ENCODE peak calls at places on chromosomes 6 and 20, in four cellular contexts. N is HepG2, O is upper lobe of left lung, I is K562. Y is an unnamed sample.

GRCh38 chr6:117441824-117442264 is 16.1 kb upstream of the ROS1 start:
- ATAC-seq in N (peak), O (peak), I (no peak), Y (no peak)

GRCh38 chr6:692356-692851 is 535 bp downstream of the EXOC2 start:
- ATAC-seq in N (peak), O (peak), I (peak), Y (peak)

GRCh38 chr6:100880149-100880900 is 804 bp downstream of the ASCC3 start:
- ATAC-seq in N (no peak), O (no peak), I (no peak), Y (no peak)

GRCh38 chr6:63897952-63898351 is 262.4 kb downstream of the PHF3 start:
- ATAC-seq in N (no peak), O (no peak), I (no peak), Y (no peak)

GRCh38 chr6:5626727-5627426 is 365.6 kb downstream of the FARS2 start:
- ATAC-seq in N (no peak), O (no peak), I (no peak), Y (no peak)

GRCh38 chr6:2938632-2939083 is 32.7 kb downstream of the SERPINB6 start:
- ATAC-seq in N (peak), O (no peak), I (no peak), Y (no peak)

GRCh38 chr6:24796616-24797290 is 2.0 kb downstream of the ARMH2 start:
- ATAC-seq in N (no peak), O (no peak), I (no peak), Y (no peak)

GRCh38 chr20:23963941-23964340 is 24.6 kb downstream of the GGTLC1 start:
- ATAC-seq in N (no peak), O (no peak), I (no peak), Y (no peak)

GRCh38 chr20:43983359-43983758 is 68.7 kb downstream of the TOX2 start:
- ATAC-seq in N (peak), O (no peak), I (peak), Y (no peak)

GRCh38 chr6:122798099-122798641 is 9.1 kb downstream of the SMPDL3A start:
- ATAC-seq in N (peak), O (peak), I (no peak), Y (no peak)

GRCh38 chr20:18567739-18568091 is 483 bp downstream of the SMIM26 start:
- ATAC-seq in N (peak), O (peak), I (peak), Y (peak)

GRCh38 chr20:17423782-17424181 is 107.4 kb downstream of the BFSP1 start:
- ATAC-seq in N (no peak), O (no peak), I (no peak), Y (no peak)

GRCh38 chr20:3727333-3728035 is 5.0 kb upstream of the HSPA12B start:
- ATAC-seq in N (no peak), O (no peak), I (no peak), Y (peak)

GRCh38 chr6:1135726-1136414 is 176.0 kb upstream of the FOXQ1 start:
- ATAC-seq in N (no peak), O (no peak), I (no peak), Y (peak)

GRCh38 chr6:134983823-134984222 is 33.9 kb upstream of the ALDH8A1 start:
- ATAC-seq in N (no peak), O (no peak), I (no peak), Y (no peak)

GRCh38 chr6:153059311-153059710 is 56.8 kb upstream of the MTRF1L start:
- ATAC-seq in N (no peak), O (no peak), I (no peak), Y (no peak)

GRCh38 chr6:170074907-170075306 is 216.0 kb downstream of the DLL1 start:
- ATAC-seq in N (no peak), O (no peak), I (no peak), Y (no peak)

GRCh38 chr20:1154224-1154623 is 30.6 kb downstream of the TMEM74B start:
- ATAC-seq in N (no peak), O (no peak), I (no peak), Y (no peak)

GRCh38 chr6:136886110-136886509 is 36.0 kb upstream of the SLC35D3 start:
- ATAC-seq in N (no peak), O (no peak), I (peak), Y (no peak)

GRCh38 chr6:94562846-94563245 is 1014.5 kb upstream of the MANEA start:
- ATAC-seq in N (no peak), O (no peak), I (no peak), Y (no peak)

GRCh38 chr6:108945686-108946158 is 97.5 kb downstream of the ARMC2 start:
- ATAC-seq in N (peak), O (peak), I (no peak), Y (peak)

GRCh38 chr20:22223251-22223650 is 361.1 kb downstream of the FOXA2 start:
- ATAC-seq in N (no peak), O (no peak), I (no peak), Y (no peak)

GRCh38 chr20:6184086-6184485 is 61.3 kb upstream of the FERMT1 start:
- ATAC-seq in N (peak), O (no peak), I (no peak), Y (no peak)

GRCh38 chr6:136137008-136137689 is 113.0 kb downstream of the MTFR2 start:
- ATAC-seq in N (peak), O (peak), I (no peak), Y (no peak)

GRCh38 chr20:20869161-20869560 is 156.7 kb upstream of the RALGAPA2 start:
- ATAC-seq in N (no peak), O (no peak), I (no peak), Y (no peak)

GRCh38 chr6:128518531-128519131 is 1.8 kb downstream of the PTPRK start:
- ATAC-seq in N (peak), O (no peak), I (no peak), Y (no peak)

GRCh38 chr20:4153661-4154238 is 138.4 kb upstream of the RNF24 start:
- ATAC-seq in N (no peak), O (no peak), I (no peak), Y (no peak)

GRCh38 chr20:57243480-57244220 is 22.8 kb downstream of the BMP7 start:
- ATAC-seq in N (peak), O (no peak), I (peak), Y (no peak)

GRCh38 chr20:142290-142689 is at the start of gene DEFB126:
- ATAC-seq in N (no peak), O (no peak), I (no peak), Y (no peak)

GRCh38 chr6:26044140-26045045 is 42.8 kb upstream of the HFE start:
- ATAC-seq in N (peak), O (peak), I (no peak), Y (peak)

GRCh38 chr6:107550241-107550840 is 60.4 kb downstream of the SOBP start:
- ATAC-seq in N (no peak), O (no peak), I (no peak), Y (no peak)

GRCh38 chr20:52749020-52749419 is 223.1 kb upstream of the TSHZ2 start:
- ATAC-seq in N (no peak), O (no peak), I (no peak), Y (peak)

GRCh38 chr6:144321839-144322591 is 36.9 kb downstream of the UTRN start:
- ATAC-seq in N (peak), O (no peak), I (no peak), Y (no peak)

GRCh38 chr6:41373919-41374617 is 38.7 kb downstream of the NCR2 start:
- ATAC-seq in N (no peak), O (no peak), I (no peak), Y (no peak)

GRCh38 chr6:33958208-33958862 is 154.5 kb upstream of the MLN start:
- ATAC-seq in N (peak), O (no peak), I (peak), Y (no peak)

GRCh38 chr6:85252552-85252951 is 197.3 kb upstream of the NT5E start:
- ATAC-seq in N (no peak), O (no peak), I (no peak), Y (no peak)

GRCh38 chr20:19549896-19550295 is 208.2 kb upstream of the RIN2 start:
- ATAC-seq in N (no peak), O (no peak), I (no peak), Y (no peak)

GRCh38 chr6:39088331-39088730 is 26.7 kb downstream of the SAYSD1 start:
- ATAC-seq in N (peak), O (no peak), I (peak), Y (peak)

DNA sequence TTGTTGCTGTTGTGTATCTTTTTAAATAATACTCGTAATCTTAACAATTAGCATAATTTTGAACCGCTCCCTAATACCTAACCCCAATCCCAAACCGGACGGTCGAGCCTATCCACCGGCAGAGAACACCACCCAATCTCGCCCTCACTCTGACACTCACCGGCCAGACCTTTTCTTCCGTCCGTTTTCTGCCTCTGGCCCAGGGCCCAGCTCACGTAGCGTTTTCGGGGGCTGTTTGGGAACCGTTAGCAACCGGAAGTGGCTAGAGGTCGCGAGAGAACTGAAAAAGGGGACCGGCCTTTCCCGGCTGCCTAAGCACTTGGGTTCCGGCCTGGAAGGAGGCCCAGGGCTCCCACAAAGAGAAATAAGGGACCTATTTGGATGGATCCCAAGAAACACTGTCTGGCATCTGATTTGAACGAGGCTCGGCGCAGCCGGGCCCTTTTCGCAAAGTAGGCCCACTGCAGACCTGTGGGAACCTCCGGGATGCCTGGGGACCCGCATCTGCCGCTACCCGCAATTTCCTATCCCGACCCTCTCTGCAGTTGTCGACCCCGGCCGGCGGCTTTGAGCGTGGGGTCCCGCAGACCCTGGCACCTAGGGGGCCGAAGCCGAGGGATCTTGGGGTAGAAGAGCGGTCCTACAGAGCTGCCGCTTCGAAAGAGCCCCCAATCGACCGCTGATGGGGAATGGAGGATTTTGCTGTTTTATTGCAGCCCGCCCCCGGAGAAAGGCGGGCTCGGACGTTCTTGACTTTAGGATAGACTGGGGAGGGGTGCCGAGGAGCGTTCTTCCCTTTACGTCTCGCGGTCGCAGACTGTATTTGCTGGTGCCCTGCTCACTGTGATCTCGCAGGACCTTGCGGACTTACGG is 4.9 kb upstream of the ZKSCAN8 start:
- ATAC-seq in N (peak), O (peak), I (peak), Y (peak)
- TF ChIP-seq POLR2A in N (peak), O (no peak), I (peak), Y (no peak)

GRCh38 chr20:47971321-47971781 is 186.1 kb upstream of the SULF2 start:
- ATAC-seq in N (no peak), O (no peak), I (no peak), Y (no peak)
- H3K4me3 ChIP-seq in N (no peak), O (no peak), I (no peak), Y (no peak)

GRCh38 chr6:52419809-52420667 is at the start of gene EFHC1:
- ATAC-seq in N (peak), O (peak), I (peak), Y (peak)
- TF ChIP-seq POLR2A in N (peak), O (no peak), I (peak), Y (peak)

GRCh38 chr20:54209216-54209813 is 1.4 kb downstream of the PFDN4 start:
- ATAC-seq in N (no peak), O (no peak), I (no peak), Y (no peak)
- H3K4me3 ChIP-seq in N (peak), O (peak), I (peak), Y (peak)

GRCh38 chr6:139133272-139133671 is 1.6 kb upstream of the HECA start:
- ATAC-seq in N (no peak), O (no peak), I (no peak), Y (no peak)

GRCh38 chr6:139137716-139138115 is 2.8 kb downstream of the HECA start:
- ATAC-seq in N (no peak), O (no peak), I (no peak), Y (no peak)

GRCh38 chr6:139134817-139135577 is at the start of gene HECA:
- ATAC-seq in N (peak), O (peak), I (peak), Y (peak)

GRCh38 chr6:139133733-139134360 is 1.0 kb upstream of the HECA start:
- ATAC-seq in N (peak), O (no peak), I (no peak), Y (no peak)

GRCh38 chr6:139135578-139136545 is 982 bp downstream of the HECA start:
- ATAC-seq in N (peak), O (no peak), I (peak), Y (peak)
- TF ChIP-seq POLR2A in N (no peak), O (no peak), I (no peak), Y (peak)

GRCh38 chr20:50447817-50448216 is 62.4 kb upstream of the PTPN1 start:
- ATAC-seq in N (no peak), O (no peak), I (no peak), Y (no peak)

GRCh38 chr20:50445367-50446151 is 64.6 kb upstream of the PTPN1 start:
- ATAC-seq in N (no peak), O (no peak), I (no peak), Y (no peak)

GRCh38 chr20:50449789-50450492 is 60.2 kb upstream of the PTPN1 start:
- ATAC-seq in N (peak), O (no peak), I (no peak), Y (no peak)

GRCh38 chr20:50447102-50447804 is 62.9 kb upstream of the PTPN1 start:
- ATAC-seq in N (no peak), O (no peak), I (no peak), Y (no peak)

DNA sequence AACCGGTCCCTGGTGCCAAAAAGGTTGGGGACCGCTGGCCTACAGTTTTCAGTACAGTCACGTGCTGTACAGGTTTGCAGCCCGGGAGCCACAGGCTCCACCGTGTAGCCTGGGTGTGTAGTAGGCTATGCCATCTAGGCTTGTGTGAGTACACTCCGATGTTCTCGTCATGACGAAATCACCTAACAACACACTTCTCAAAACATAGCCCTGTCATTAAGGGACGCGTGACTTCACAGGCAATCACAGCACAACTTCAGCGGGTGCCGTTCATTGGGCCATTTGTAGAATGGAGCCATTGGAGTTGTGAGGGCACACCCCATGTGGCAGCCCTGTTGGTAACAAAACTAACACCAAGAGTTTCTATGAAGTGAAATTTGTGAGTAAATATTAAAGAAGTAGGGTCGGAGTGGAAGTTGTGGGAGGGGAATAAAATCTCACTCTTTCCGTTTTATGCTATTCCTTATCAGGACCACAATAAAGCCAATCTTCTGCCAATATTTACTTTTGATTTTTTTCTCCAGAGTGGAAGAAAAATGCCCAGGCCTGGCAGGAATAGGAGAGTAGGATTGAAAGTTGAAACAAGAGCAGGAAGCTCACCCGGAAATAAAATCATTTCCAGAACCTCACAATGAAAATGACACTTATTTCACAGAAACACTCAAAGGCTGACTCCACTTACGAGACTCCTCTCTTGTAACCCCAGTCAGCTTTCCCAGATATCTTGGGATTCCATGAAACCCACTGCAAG is 63.7 kb upstream of the PTPN1 start:
- ATAC-seq in N (no peak), O (peak), I (no peak), Y (no peak)
- H3K4me3 ChIP-seq in N (no peak), O (no peak), I (no peak), Y (no peak)

DNA sequence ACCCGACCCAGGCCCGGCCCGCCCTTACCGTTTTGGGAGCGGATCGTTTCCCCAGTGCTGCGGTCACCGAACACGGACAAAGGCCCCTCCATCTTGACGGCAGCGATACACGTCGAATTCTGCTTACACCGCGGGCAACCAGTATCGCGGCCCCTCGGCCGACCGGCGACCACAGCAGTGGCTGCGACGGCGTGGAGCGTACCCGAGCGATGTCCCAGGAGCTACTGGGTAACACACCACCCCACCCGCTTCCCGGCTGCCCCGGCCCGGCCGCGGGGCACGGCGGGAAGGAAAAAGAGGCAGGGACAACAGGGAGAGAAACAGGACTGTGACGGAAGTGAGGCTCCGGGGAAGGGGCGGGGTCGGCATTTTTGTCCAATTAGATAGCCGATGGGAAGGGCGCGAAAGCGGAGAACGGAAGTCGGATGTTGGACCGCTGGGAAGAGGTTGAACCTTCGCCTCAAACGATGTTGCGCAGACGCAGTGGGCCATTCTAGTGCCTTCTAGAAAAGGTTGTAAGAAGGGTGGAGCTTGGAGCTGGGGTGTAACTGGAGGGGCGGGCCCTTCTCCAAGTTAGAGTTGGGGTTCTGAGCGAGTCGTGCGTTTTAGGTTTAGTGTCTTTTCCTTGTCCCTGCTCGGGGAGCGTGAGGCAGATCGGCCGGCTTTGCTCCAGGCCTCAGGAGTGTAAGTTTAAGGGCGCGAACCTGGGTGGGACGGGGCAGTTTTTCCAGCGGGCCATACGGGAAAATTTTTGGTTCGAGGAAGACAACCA is at the start of gene TCP1:
- ATAC-seq in N (peak), O (peak), I (peak), Y (peak)
- TF ChIP-seq POLR2A in N (peak), O (peak), I (peak), Y (peak)

GRCh38 chr20:37347347-37347823 is 1.4 kb downstream of the SRC start:
- ATAC-seq in N (no peak), O (no peak), I (no peak), Y (no peak)
- H3K4me3 ChIP-seq in N (peak), O (peak), I (no peak), Y (peak)

Y was measured in gastroesophageal sphincter.